ENCODE peak calls at places on chromosome 18, in six cellular contexts. P is AML-193; C is nephron progenitor cell; F is ELR; D is NB4; Z is effector memory CD8-positive, alpha-beta T cell. A is an unnamed sample.

GRCh38 chr18:76956648-76957047 is 134.3 kb downstream of the ZNF236 start:
- DNase-seq in P (no peak), C (no peak), F (no peak), D (no peak), Z (no peak), A (no peak)

GRCh38 chr18:13279181-13280065 is 60.9 kb downstream of the LDLRAD4 start:
- DNase-seq in P (no peak), C (no peak), F (no peak), D (no peak), Z (no peak), A (no peak)

GRCh38 chr18:70333757-70334156 is 44.9 kb downstream of the SOCS6 start:
- DNase-seq in P (no peak), C (no peak), F (peak), D (no peak), Z (no peak), A (no peak)

GRCh38 chr18:36580874-36581750 is 247.7 kb downstream of the TPGS2 start:
- DNase-seq in P (no peak), C (no peak), F (peak), D (no peak), Z (no peak), A (no peak)

GRCh38 chr18:46333371-46334199 is 229.4 kb downstream of the HAUS1 start:
- DNase-seq in P (no peak), C (peak), F (no peak), D (peak), Z (peak), A (no peak)

GRCh38 chr18:6255121-6255742 is 159.5 kb downstream of the L3MBTL4 start:
- DNase-seq in P (no peak), C (no peak), F (no peak), D (no peak), Z (no peak), A (no peak)

GRCh38 chr18:46623541-46623940 is 33.5 kb downstream of the LOXHD1 start:
- DNase-seq in P (peak), C (no peak), F (no peak), D (no peak), Z (no peak), A (no peak)

GRCh38 chr18:51100371-51101000 is 70.5 kb downstream of the SMAD4 start:
- DNase-seq in P (no peak), C (no peak), F (no peak), D (no peak), Z (no peak), A (no peak)

GRCh38 chr18:73144030-73144429 is 276.2 kb upstream of the NETO1 start:
- DNase-seq in P (no peak), C (no peak), F (no peak), D (no peak), Z (no peak), A (no peak)